ENCODE peak calls at places on chromosomes 3 and 15, in seven cellular contexts. One of them, this sample, is unnamed.

GRCh38 chr3:132641837-132642538 is 17.6 kb downstream of the ACAD11 start:
- DNase-seq in CD4-positive, alpha-beta T cell: no peak
- DNase-seq in activated CD8-positive, alpha-beta memory T cell treated with anti-CD3 and anti-CD28 coated beads, Interleukin-2, amount 50 U/mL, for 48 hours: no peak
- DNase-seq in kidney tubule cell: peak
- DNase-seq in HFF-Myc: peak
- DNase-seq in GOT3: no peak
- DNase-seq in ovary: no peak
- DNase-seq in this sample: no peak

GRCh38 chr3:113977822-113978221 is 30.0 kb downstream of the ZDHHC23 start:
- DNase-seq in kidney tubule cell: no peak
- DNase-seq in GOT3: no peak
- DNase-seq in CD4-positive, alpha-beta T cell: no peak
- DNase-seq in ovary: no peak
- DNase-seq in HFF-Myc: no peak
- DNase-seq in activated CD8-positive, alpha-beta memory T cell treated with anti-CD3 and anti-CD28 coated beads, Interleukin-2, amount 50 U/mL, for 48 hours: no peak
- DNase-seq in this sample: no peak

GRCh38 chr3:59273976-59274375 is 224.2 kb upstream of the CFAP20DC start:
- DNase-seq in CD4-positive, alpha-beta T cell: no peak
- DNase-seq in activated CD8-positive, alpha-beta memory T cell treated with anti-CD3 and anti-CD28 coated beads, Interleukin-2, amount 50 U/mL, for 48 hours: no peak
- DNase-seq in kidney tubule cell: no peak
- DNase-seq in HFF-Myc: no peak
- DNase-seq in GOT3: no peak
- DNase-seq in ovary: no peak
- DNase-seq in this sample: no peak

GRCh38 chr15:57697588-57697987 is 8.9 kb upstream of the POLR2M start:
- DNase-seq in GOT3: no peak
- DNase-seq in ovary: no peak
- DNase-seq in HFF-Myc: no peak
- DNase-seq in CD4-positive, alpha-beta T cell: no peak
- DNase-seq in kidney tubule cell: no peak
- DNase-seq in activated CD8-positive, alpha-beta memory T cell treated with anti-CD3 and anti-CD28 coated beads, Interleukin-2, amount 50 U/mL, for 48 hours: no peak
- DNase-seq in this sample: no peak

GRCh38 chr15:60421544-60421943 is 23.8 kb upstream of the ANXA2 start:
- DNase-seq in kidney tubule cell: peak
- DNase-seq in CD4-positive, alpha-beta T cell: no peak
- DNase-seq in GOT3: no peak
- DNase-seq in ovary: no peak
- DNase-seq in HFF-Myc: no peak
- DNase-seq in activated CD8-positive, alpha-beta memory T cell treated with anti-CD3 and anti-CD28 coated beads, Interleukin-2, amount 50 U/mL, for 48 hours: no peak
- DNase-seq in this sample: no peak

GRCh38 chr3:152910211-152910610 is 75.3 kb downstream of the P2RY1 start:
- DNase-seq in HFF-Myc: no peak
- DNase-seq in GOT3: no peak
- DNase-seq in CD4-positive, alpha-beta T cell: no peak
- DNase-seq in ovary: no peak
- DNase-seq in activated CD8-positive, alpha-beta memory T cell treated with anti-CD3 and anti-CD28 coated beads, Interleukin-2, amount 50 U/mL, for 48 hours: no peak
- DNase-seq in kidney tubule cell: no peak
- DNase-seq in this sample: peak

GRCh38 chr3:53880396-53881345 is 1.3 kb downstream of the ACTR8 start:
- DNase-seq in kidney tubule cell: peak
- DNase-seq in GOT3: no peak
- DNase-seq in activated CD8-positive, alpha-beta memory T cell treated with anti-CD3 and anti-CD28 coated beads, Interleukin-2, amount 50 U/mL, for 48 hours: no peak
- DNase-seq in CD4-positive, alpha-beta T cell: no peak
- DNase-seq in HFF-Myc: no peak
- DNase-seq in ovary: no peak
- DNase-seq in this sample: no peak

GRCh38 chr3:42148982-42149432 is 57.9 kb downstream of the TRAK1 start:
- DNase-seq in activated CD8-positive, alpha-beta memory T cell treated with anti-CD3 and anti-CD28 coated beads, Interleukin-2, amount 50 U/mL, for 48 hours: no peak
- DNase-seq in HFF-Myc: peak
- DNase-seq in ovary: peak
- DNase-seq in GOT3: no peak
- DNase-seq in kidney tubule cell: peak
- DNase-seq in CD4-positive, alpha-beta T cell: no peak
- DNase-seq in this sample: peak

GRCh38 chr3:186261638-186262037 is 100.4 kb downstream of the DGKG start:
- DNase-seq in ovary: no peak
- DNase-seq in CD4-positive, alpha-beta T cell: no peak
- DNase-seq in HFF-Myc: no peak
- DNase-seq in GOT3: no peak
- DNase-seq in activated CD8-positive, alpha-beta memory T cell treated with anti-CD3 and anti-CD28 coated beads, Interleukin-2, amount 50 U/mL, for 48 hours: no peak
- DNase-seq in kidney tubule cell: no peak
- DNase-seq in this sample: no peak

GRCh38 chr15:78624651-78625590 is 4.1 kb upstream of the CHRNA3 start:
- DNase-seq in ovary: no peak
- DNase-seq in kidney tubule cell: no peak
- DNase-seq in GOT3: no peak
- DNase-seq in HFF-Myc: no peak
- DNase-seq in activated CD8-positive, alpha-beta memory T cell treated with anti-CD3 and anti-CD28 coated beads, Interleukin-2, amount 50 U/mL, for 48 hours: no peak
- DNase-seq in CD4-positive, alpha-beta T cell: no peak
- DNase-seq in this sample: no peak

GRCh38 chr15:22930782-22931484 is 49.2 kb downstream of the CYFIP1 start:
- DNase-seq in GOT3: no peak
- DNase-seq in kidney tubule cell: peak
- DNase-seq in ovary: no peak
- DNase-seq in CD4-positive, alpha-beta T cell: no peak
- DNase-seq in HFF-Myc: no peak
- DNase-seq in activated CD8-positive, alpha-beta memory T cell treated with anti-CD3 and anti-CD28 coated beads, Interleukin-2, amount 50 U/mL, for 48 hours: no peak
- DNase-seq in this sample: peak

GRCh38 chr3:108096506-108097325 is 5.9 kb upstream of the CD47 start:
- DNase-seq in kidney tubule cell: peak
- DNase-seq in ovary: no peak
- DNase-seq in HFF-Myc: no peak
- DNase-seq in CD4-positive, alpha-beta T cell: no peak
- DNase-seq in activated CD8-positive, alpha-beta memory T cell treated with anti-CD3 and anti-CD28 coated beads, Interleukin-2, amount 50 U/mL, for 48 hours: no peak
- DNase-seq in GOT3: no peak
- DNase-seq in this sample: no peak

GRCh38 chr3:121488628-121489027 is 57.2 kb downstream of the POLQ start:
- DNase-seq in kidney tubule cell: peak
- DNase-seq in activated CD8-positive, alpha-beta memory T cell treated with anti-CD3 and anti-CD28 coated beads, Interleukin-2, amount 50 U/mL, for 48 hours: no peak
- DNase-seq in HFF-Myc: no peak
- DNase-seq in CD4-positive, alpha-beta T cell: no peak
- DNase-seq in GOT3: no peak
- DNase-seq in ovary: no peak
- DNase-seq in this sample: no peak

GRCh38 chr15:58694641-58695398 is 54.7 kb downstream of the ADAM10 start:
- DNase-seq in HFF-Myc: no peak
- DNase-seq in CD4-positive, alpha-beta T cell: no peak
- DNase-seq in kidney tubule cell: no peak
- DNase-seq in activated CD8-positive, alpha-beta memory T cell treated with anti-CD3 and anti-CD28 coated beads, Interleukin-2, amount 50 U/mL, for 48 hours: no peak
- DNase-seq in ovary: no peak
- DNase-seq in GOT3: no peak
- DNase-seq in this sample: no peak

GRCh38 chr3:64008017-64008416 is 15.3 kb downstream of the PSMD6 start:
- DNase-seq in ovary: no peak
- DNase-seq in activated CD8-positive, alpha-beta memory T cell treated with anti-CD3 and anti-CD28 coated beads, Interleukin-2, amount 50 U/mL, for 48 hours: no peak
- DNase-seq in HFF-Myc: no peak
- DNase-seq in kidney tubule cell: no peak
- DNase-seq in CD4-positive, alpha-beta T cell: no peak
- DNase-seq in GOT3: no peak
- DNase-seq in this sample: no peak

GRCh38 chr15:94105760-94106159 is 125.6 kb upstream of the MCTP2 start:
- DNase-seq in GOT3: no peak
- DNase-seq in ovary: no peak
- DNase-seq in HFF-Myc: no peak
- DNase-seq in CD4-positive, alpha-beta T cell: no peak
- DNase-seq in kidney tubule cell: peak
- DNase-seq in activated CD8-positive, alpha-beta memory T cell treated with anti-CD3 and anti-CD28 coated beads, Interleukin-2, amount 50 U/mL, for 48 hours: no peak
- DNase-seq in this sample: no peak

GRCh38 chr3:150736316-150736719 is 26.7 kb downstream of the SIAH2 start:
- DNase-seq in kidney tubule cell: peak
- DNase-seq in HFF-Myc: no peak
- DNase-seq in ovary: no peak
- DNase-seq in GOT3: no peak
- DNase-seq in activated CD8-positive, alpha-beta memory T cell treated with anti-CD3 and anti-CD28 coated beads, Interleukin-2, amount 50 U/mL, for 48 hours: peak
- DNase-seq in CD4-positive, alpha-beta T cell: no peak
- DNase-seq in this sample: no peak

GRCh38 chr3:65168547-65168946 is 480.7 kb upstream of the ADAMTS9 start:
- DNase-seq in CD4-positive, alpha-beta T cell: no peak
- DNase-seq in GOT3: no peak
- DNase-seq in HFF-Myc: no peak
- DNase-seq in activated CD8-positive, alpha-beta memory T cell treated with anti-CD3 and anti-CD28 coated beads, Interleukin-2, amount 50 U/mL, for 48 hours: no peak
- DNase-seq in ovary: no peak
- DNase-seq in kidney tubule cell: no peak
- DNase-seq in this sample: no peak

GRCh38 chr3:67947808-67948508 is 293.5 kb upstream of the SUCLG2 start:
- DNase-seq in GOT3: no peak
- DNase-seq in ovary: no peak
- DNase-seq in CD4-positive, alpha-beta T cell: peak
- DNase-seq in activated CD8-positive, alpha-beta memory T cell treated with anti-CD3 and anti-CD28 coated beads, Interleukin-2, amount 50 U/mL, for 48 hours: peak
- DNase-seq in kidney tubule cell: peak
- DNase-seq in HFF-Myc: no peak
- DNase-seq in this sample: no peak

GRCh38 chr3:130757751-130758150 is 11.1 kb upstream of the PIK3R4 start:
- DNase-seq in kidney tubule cell: no peak
- DNase-seq in ovary: no peak
- DNase-seq in HFF-Myc: no peak
- DNase-seq in GOT3: no peak
- DNase-seq in CD4-positive, alpha-beta T cell: no peak
- DNase-seq in activated CD8-positive, alpha-beta memory T cell treated with anti-CD3 and anti-CD28 coated beads, Interleukin-2, amount 50 U/mL, for 48 hours: no peak
- DNase-seq in this sample: no peak

GRCh38 chr3:48979451-48979850 is 10.6 kb upstream of the P4HTM start:
- DNase-seq in ovary: no peak
- DNase-seq in kidney tubule cell: no peak
- DNase-seq in activated CD8-positive, alpha-beta memory T cell treated with anti-CD3 and anti-CD28 coated beads, Interleukin-2, amount 50 U/mL, for 48 hours: no peak
- DNase-seq in HFF-Myc: no peak
- DNase-seq in CD4-positive, alpha-beta T cell: no peak
- DNase-seq in GOT3: no peak
- DNase-seq in this sample: no peak

GRCh38 chr3:133697960-133698359 is 36.2 kb upstream of the TOPBP1 start:
- DNase-seq in ovary: no peak
- DNase-seq in kidney tubule cell: no peak
- DNase-seq in CD4-positive, alpha-beta T cell: no peak
- DNase-seq in HFF-Myc: no peak
- DNase-seq in activated CD8-positive, alpha-beta memory T cell treated with anti-CD3 and anti-CD28 coated beads, Interleukin-2, amount 50 U/mL, for 48 hours: no peak
- DNase-seq in GOT3: no peak
- DNase-seq in this sample: no peak

GRCh38 chr15:73934281-73934680 is 8.0 kb downstream of the LOXL1 start:
- DNase-seq in ovary: peak
- DNase-seq in GOT3: no peak
- DNase-seq in kidney tubule cell: no peak
- DNase-seq in activated CD8-positive, alpha-beta memory T cell treated with anti-CD3 and anti-CD28 coated beads, Interleukin-2, amount 50 U/mL, for 48 hours: no peak
- DNase-seq in HFF-Myc: no peak
- DNase-seq in CD4-positive, alpha-beta T cell: no peak
- DNase-seq in this sample: no peak

GRCh38 chr3:43855674-43856299 is 165.0 kb downstream of the ABHD5 start:
- DNase-seq in GOT3: no peak
- DNase-seq in kidney tubule cell: peak
- DNase-seq in HFF-Myc: no peak
- DNase-seq in CD4-positive, alpha-beta T cell: no peak
- DNase-seq in activated CD8-positive, alpha-beta memory T cell treated with anti-CD3 and anti-CD28 coated beads, Interleukin-2, amount 50 U/mL, for 48 hours: peak
- DNase-seq in ovary: peak
- DNase-seq in this sample: peak